ENCODE peak calls at places on chromosome 22, in eight cellular contexts. T is A549; Q is heart left ventricle; Z is sigmoid colon; D is CD4-positive, alpha-beta memory T cell; W is lower lobe of right lung; B is neural progenitor cell; I is thyroid gland. E is an unnamed sample. For H3K4me1, the result is how much of the 10 kb centered on the place peaks cover.

GRCh38 chr22:20524004-20524481 is 16.6 kb downstream of the MED15 start:
- DNase-seq in I (no peak), Q (no peak), D (peak), Z (no peak), W (no peak), T (no peak), B (no peak), E (peak)

GRCh38 chr22:32480238-32480637 is 5.6 kb downstream of the FBXO7 start:
- DNase-seq in D (no peak), T (no peak), W (no peak), Z (no peak), I (no peak), B (no peak), Q (no peak), E (no peak)

GRCh38 chr22:47588583-47588970 is 826.1 kb downstream of the TBC1D22A start:
- DNase-seq in W (no peak), Q (no peak), D (no peak), I (no peak), Z (peak), B (no peak), T (no peak), E (no peak)

GRCh38 chr22:20786536-20786979 is 12.6 kb downstream of the SERPIND1 start:
- DNase-seq in B (no peak), D (no peak), W (no peak), Z (no peak), Q (peak), I (no peak), T (no peak), E (no peak)

GRCh38 chr22:35212020-35212419 is 45.3 kb upstream of the HMGXB4 start:
- DNase-seq in B (no peak), D (no peak), W (no peak), Z (no peak), I (peak), Q (no peak), T (no peak), E (no peak)

GRCh38 chr22:35685731-35686130 is 31.9 kb upstream of the APOL5 start:
- DNase-seq in I (no peak), B (no peak), Q (no peak), W (no peak), Z (no peak), T (no peak), D (no peak), E (no peak)

GRCh38 chr22:19559324-19559811 is 35.2 kb upstream of the CLDN5 start:
- DNase-seq in I (no peak), D (no peak), Z (peak), B (no peak), Q (no peak), T (no peak), W (no peak), E (no peak)

GRCh38 chr22:20607157-20607907 is 99.9 kb downstream of the MED15 start:
- DNase-seq in Z (no peak), I (peak), W (peak), Q (no peak), T (no peak), B (peak), D (no peak), E (no peak)

GRCh38 chr22:25403284-25403606 is 161.2 kb upstream of the GRK3 start:
- DNase-seq in D (no peak), T (no peak), Q (no peak), W (no peak), B (no peak), I (no peak), Z (no peak), E (no peak)

GRCh38 chr22:35838849-35839646 is 121.4 kb downstream of the APOL5 start:
- DNase-seq in D (no peak), Q (peak), I (peak), T (peak), Z (peak), W (no peak), B (peak), E (no peak)

GRCh38 chr22:19824197-19825015 is 30.3 kb downstream of the GNB1L start:
- DNase-seq in D (no peak), T (no peak), I (no peak), B (no peak), Q (no peak), Z (peak), W (peak), E (no peak)

GRCh38 chr22:50470491-50470890 is 4.3 kb downstream of the SBF1 start:
- DNase-seq in T (no peak), B (no peak), I (no peak), Z (no peak), D (peak), Q (no peak), W (no peak), E (no peak)

GRCh38 chr22:24952837-24953293 is 349 bp downstream of the KIAA1671 start:
- DNase-seq in T (peak), I (peak), D (no peak), B (peak), Q (peak), W (peak), Z (peak), E (no peak)

GRCh38 chr22:47067911-47068654 is 305.6 kb downstream of the TBC1D22A start:
- DNase-seq in I (no peak), W (no peak), T (no peak), Z (no peak), D (no peak), B (no peak), Q (no peak), E (no peak)

GRCh38 chr22:36331306-36331911 is 56.4 kb downstream of the MYH9 start:
- DNase-seq in Z (peak), W (peak), Q (peak), I (peak), T (peak), B (no peak), D (peak), E (peak)

GRCh38 chr22:49934144-49934890 is 15.9 kb downstream of the CRELD2 start:
- DNase-seq in B (no peak), D (peak), I (peak), W (peak), Z (peak), Q (peak), T (no peak), E (peak)

GRCh38 chr22:17514092-17514491 is 49.2 kb upstream of the SLC25A18 start:
- DNase-seq in T (no peak), W (no peak), Z (no peak), Q (peak), B (no peak), I (no peak), D (no peak), E (no peak)

GRCh38 chr22:19663286-19663815 is 51.0 kb upstream of the SEPTIN5 start:
- DNase-seq in D (no peak), Z (no peak), W (peak), T (no peak), B (no peak), I (peak), Q (peak), E (no peak)

GRCh38 chr22:40183029-40183581 is 5.4 kb downstream of the TNRC6B start:
- DNase-seq in W (no peak), T (no peak), Z (peak), I (no peak), Q (no peak), D (no peak), B (peak), E (no peak)

GRCh38 chr22:50236731-50237409 is 8.0 kb downstream of the TUBGCP6 start:
- DNase-seq in Q (no peak), I (no peak), Z (no peak), T (peak), B (peak), D (no peak), W (no peak), E (no peak)

GRCh38 chr22:17974087-17974486 is 50.3 kb downstream of the MICAL3 start:
- DNase-seq in W (no peak), T (no peak), Z (no peak), B (no peak), D (no peak), Q (no peak), I (no peak), E (no peak)

DNA sequence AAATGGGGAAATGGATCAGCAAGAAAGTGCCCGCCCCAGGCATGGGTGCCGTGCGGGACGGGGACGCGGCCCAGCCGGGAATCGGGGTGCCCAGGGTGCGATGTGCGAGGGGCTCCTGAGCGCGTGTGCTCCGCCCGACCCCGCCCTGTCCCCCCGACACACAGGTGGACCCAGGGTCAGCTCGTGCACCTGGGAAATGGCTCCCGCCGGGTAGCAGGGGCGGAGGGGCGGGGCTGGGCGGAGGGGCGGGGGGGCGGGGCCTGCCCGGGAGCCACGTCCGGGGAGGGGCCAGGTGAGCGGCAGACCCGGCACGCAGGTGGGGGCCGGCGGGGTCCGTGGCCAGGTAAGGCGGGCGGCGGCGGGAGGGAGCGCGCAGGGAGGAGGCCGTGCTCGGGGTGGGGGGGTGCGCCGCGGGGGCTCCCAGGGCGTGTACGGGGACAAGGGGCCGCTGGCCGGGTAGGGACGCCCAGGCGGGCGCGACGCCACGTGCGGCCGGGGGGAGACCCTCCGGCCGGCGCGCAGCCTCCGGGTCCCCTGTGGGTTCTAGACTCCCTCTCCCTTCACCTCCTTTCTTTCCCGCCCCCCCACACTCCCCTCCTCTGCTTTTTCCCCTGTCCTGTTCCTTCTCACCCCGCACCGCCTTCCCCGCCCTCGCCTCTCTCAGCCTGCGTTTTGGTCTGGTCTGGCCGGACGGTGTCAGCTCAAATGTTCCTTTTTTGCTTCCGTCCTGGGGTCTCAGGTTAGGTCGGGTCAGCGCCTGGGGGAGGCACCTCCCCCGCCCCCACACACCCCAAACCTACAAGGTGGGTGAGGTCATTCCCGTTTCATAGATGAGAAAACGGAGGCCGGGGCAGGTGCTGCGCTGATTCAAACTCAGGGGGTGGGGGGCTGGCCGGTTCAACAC is at the start of gene ARHGAP8:
- DNase-seq in W (peak), D (no peak), T (no peak), I (peak), B (peak), Q (no peak), Z (no peak), E (peak)
- H3K4me3 ChIP-seq in W (peak), D (no peak), T (peak), I (no peak), B (peak), Q (no peak), Z (peak), E (no peak)

DNA sequence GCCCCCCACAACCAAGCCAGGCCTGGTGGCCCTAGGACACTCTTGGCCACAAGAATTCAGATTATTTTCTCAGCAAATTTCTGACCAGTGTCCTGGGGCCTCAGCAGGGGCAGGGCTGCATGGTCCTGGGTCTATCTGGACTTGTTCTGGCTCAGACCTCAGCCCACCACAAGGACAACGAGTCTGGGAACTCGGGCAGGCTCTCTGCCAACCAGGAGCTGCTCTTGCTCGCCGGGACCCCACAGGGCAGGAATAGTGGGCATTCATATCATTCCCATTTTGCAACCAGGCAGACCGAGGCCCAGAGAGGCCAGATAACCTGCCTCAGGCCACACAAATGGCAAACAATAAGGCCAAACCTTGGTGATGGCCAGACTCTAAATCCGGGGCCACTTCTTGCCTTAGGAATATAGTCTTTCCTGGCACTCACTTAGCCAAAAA is 75.4 kb upstream of the WNT7B start:
- DNase-seq in B (no peak), Q (peak), I (no peak), W (peak), T (no peak), Z (peak), D (no peak), E (no peak)
- H3K4me1 ChIP-seq in B (under half), Q (half or more), I (half or more), W (half or more), T (under half), Z (half or more), D (half or more), E (under half)

DNA sequence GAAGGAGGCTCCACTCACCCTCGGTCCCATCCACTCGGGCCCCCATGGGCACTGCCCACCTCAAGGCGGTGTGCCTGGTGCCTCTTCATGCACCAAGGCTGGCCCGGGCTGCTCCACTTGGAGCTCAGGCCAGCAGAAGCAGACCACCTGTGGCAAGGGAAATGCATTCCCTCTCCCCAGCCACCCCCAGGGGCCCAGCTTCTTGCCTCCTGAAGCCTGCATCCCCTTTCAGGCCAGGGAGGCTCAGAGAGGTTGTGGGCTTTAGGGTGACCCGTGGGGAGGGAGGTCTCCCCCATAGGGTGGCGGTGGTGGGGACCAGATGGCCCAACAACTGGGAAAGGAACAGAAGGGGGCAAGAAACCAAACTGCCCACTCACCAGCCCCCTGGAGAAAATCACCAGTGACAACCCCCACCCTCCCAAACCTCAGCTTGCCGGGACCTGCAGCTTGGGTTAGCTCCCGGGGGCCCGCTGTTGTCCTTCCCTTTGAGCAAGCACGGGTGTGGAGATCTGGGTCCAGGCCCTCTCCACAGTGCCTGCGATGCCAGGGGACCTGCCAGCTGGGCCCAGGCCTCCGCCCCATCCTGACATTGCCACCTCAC is 8.4 kb downstream of the CBX6 start:
- DNase-seq in Q (no peak), D (no peak), Z (peak), W (peak), B (no peak), I (no peak), T (no peak), E (no peak)
- H3K27ac ChIP-seq in Q (peak), D (no peak), Z (peak), W (no peak), B (no peak), I (no peak), T (no peak), E (no peak)

GRCh38 chr22:45878901-45879551 is 97.9 kb downstream of the WNT7B start:
- DNase-seq in W (peak), D (no peak), I (no peak), T (no peak), Z (peak), Q (no peak), B (no peak), E (no peak)

GRCh38 chr22:45880091-45880651 is 96.8 kb downstream of the WNT7B start:
- DNase-seq in T (no peak), Q (no peak), W (peak), I (no peak), Z (peak), D (no peak), B (no peak), E (no peak)

GRCh38 chr22:45880732-45881523 is 96.0 kb downstream of the WNT7B start:
- DNase-seq in B (peak), I (no peak), D (no peak), Q (no peak), T (no peak), Z (peak), W (peak), E (no peak)

GRCh38 chr22:45878051-45878764 is 98.8 kb downstream of the WNT7B start:
- DNase-seq in Q (peak), W (peak), Z (peak), B (peak), D (no peak), I (peak), T (no peak), E (no peak)

GRCh38 chr22:45879552-45879949 is 97.4 kb downstream of the WNT7B start:
- DNase-seq in Q (peak), I (no peak), B (no peak), W (no peak), Z (peak), D (no peak), T (no peak), E (no peak)
- H3K4me3 ChIP-seq in Q (no peak), I (no peak), B (no peak), W (no peak), Z (no peak), D (no peak), T (no peak), E (no peak)

DNA sequence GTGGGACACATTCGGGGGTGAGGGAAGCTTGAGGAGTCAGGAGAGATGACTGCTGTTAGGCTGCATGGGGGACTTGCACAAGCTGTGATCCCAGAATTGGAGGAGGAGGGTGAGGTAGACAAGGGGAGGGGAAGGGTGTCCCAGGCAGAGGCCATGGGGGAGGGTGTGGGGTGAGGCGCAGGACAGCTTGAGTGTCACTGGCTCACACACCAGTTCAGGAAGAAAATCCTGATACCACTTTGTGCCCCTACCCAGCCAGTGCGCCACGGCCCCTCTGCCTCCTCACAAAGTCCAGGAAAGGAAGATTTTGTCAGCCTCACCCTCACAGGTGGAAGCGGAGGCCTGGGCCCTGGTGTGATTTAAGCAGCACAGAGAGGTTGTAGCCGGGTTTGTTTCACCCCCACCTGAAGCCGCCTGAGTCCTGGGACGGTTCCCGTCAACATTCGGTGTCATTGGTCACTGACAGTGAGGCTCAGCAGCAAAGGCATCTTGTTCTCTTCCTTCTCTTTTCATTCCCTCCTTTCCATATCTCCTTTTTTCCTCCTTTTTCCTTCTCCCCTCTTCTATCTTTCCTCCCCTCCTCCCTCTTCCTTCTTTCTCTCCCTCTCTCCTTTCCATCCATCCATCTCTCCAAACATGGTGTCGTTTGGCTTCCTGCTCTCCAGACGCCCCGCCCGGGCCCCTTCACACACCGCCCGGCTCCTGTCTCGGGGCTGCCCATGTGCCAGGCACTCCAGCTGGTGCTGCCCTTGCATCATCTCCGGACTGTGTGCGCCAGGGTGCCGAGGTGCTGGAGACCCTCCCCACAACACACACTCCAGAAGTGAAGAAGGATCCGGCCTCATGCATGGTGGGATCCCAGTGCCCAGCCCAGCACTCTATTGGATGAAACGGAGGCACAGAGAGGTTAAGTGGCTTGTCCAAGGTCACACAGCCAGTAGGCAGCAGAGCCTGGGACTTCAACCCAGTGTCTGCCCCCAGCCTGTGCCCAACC is 89.3 kb downstream of the MPPED1 start:
- DNase-seq in D (no peak), B (no peak), W (no peak), Z (no peak), I (no peak), Q (no peak), T (no peak), E (no peak)
- H3K4me1 ChIP-seq in D (under half), B (under half), W (under half), Z (under half), I (under half), Q (under half), T (under half), E (under half)

DNA sequence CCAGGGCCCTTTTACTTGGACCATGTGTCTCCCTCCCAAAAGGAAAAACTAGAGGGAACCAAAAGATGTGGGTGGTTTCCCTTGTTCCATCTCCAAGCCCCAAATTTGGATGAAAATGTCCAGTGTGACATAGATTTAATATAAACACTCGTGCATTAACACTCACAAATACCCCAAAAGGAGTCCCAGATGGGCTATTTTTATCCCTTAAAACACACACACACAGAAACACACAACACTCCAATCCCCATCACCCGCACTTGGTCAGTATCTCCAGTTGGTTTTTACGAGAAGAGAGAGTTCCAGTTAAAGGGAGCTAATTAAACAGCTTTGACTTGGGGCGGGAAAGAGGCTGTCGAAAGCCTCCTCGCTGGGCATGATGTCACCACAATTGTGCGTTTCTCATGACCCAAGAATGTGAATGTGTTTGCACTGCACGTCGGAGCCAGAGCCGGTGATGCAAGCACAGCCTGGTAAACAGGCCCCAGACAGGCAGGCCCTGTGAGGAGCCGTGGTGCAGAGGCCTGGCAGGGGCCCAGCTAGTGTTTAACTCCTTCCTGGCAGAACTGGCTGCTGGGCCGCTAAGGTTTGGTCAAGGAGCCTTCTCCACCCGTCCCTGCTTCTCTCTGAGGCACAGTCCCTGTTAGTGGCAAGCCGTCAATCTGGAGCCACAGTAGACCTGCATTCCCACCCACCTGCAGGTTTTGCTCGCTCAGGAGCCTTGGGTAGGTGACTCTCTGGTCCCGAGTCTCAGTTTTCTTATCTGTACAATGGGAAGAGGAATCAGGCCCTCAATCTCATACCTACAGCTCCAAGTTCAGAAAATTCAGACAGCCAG is 25.6 kb upstream of the SMTN start:
- DNase-seq in D (no peak), I (peak), T (peak), B (peak), Z (peak), Q (peak), W (peak), E (no peak)
- H3K27ac ChIP-seq in D (no peak), I (peak), T (peak), B (no peak), Z (peak), Q (peak), W (peak), E (no peak)

GRCh38 chr22:23037429-23038333 is 32.6 kb upstream of the GNAZ start:
- DNase-seq in D (no peak), B (no peak), W (no peak), T (no peak), Q (no peak), Z (no peak), I (no peak), E (no peak)

GRCh38 chr22:23035557-23036277 is 34.6 kb upstream of the GNAZ start:
- DNase-seq in W (no peak), D (no peak), B (no peak), T (no peak), Q (no peak), I (no peak), Z (no peak), E (no peak)

GRCh38 chr22:23034621-23035556 is 35.4 kb upstream of the GNAZ start:
- DNase-seq in B (no peak), T (no peak), W (no peak), Z (no peak), Q (no peak), I (no peak), D (no peak), E (no peak)

GRCh38 chr22:23038334-23038642 is 32.0 kb upstream of the GNAZ start:
- DNase-seq in Q (no peak), B (no peak), I (no peak), Z (no peak), T (no peak), W (no peak), D (no peak), E (no peak)

GRCh38 chr22:23036684-23037428 is 33.5 kb upstream of the GNAZ start:
- DNase-seq in D (no peak), B (no peak), Q (no peak), T (peak), W (no peak), I (no peak), Z (no peak), E (no peak)
- H3K4me3 ChIP-seq in D (no peak), B (no peak), Q (no peak), T (no peak), W (no peak), I (no peak), Z (no peak), E (no peak)